ENCODE peak calls at places on chromosome 18, in seven cellular contexts. I is upper lobe of right lung, G is adrenal gland, T is HCT116, L is psoas muscle, K is mesendoderm, Y is suprapubic skin. P is an unnamed sample. For H3K4me1 and H3K27me3, the result is how much of the 10 kb centered on the place peaks cover.

GRCh38 chr18:73520229-73520628 is 627.4 kb downstream of the FBXO15 start:
- DNase-seq in T (no peak), L (no peak), K (peak), Y (no peak), G (no peak), I (no peak), P (no peak)

GRCh38 chr18:13983506-13983905 is 68.2 kb upstream of the MC2R start:
- DNase-seq in Y (no peak), G (no peak), T (no peak), L (no peak), K (no peak), I (no peak), P (no peak)

GRCh38 chr18:68439672-68440071 is 275.2 kb downstream of the TMX3 start:
- DNase-seq in L (no peak), T (no peak), Y (no peak), K (no peak), I (no peak), G (no peak), P (no peak)

GRCh38 chr18:48879008-48879431 is 71.7 kb downstream of the SMAD7 start:
- DNase-seq in Y (no peak), K (peak), T (no peak), L (no peak), I (peak), G (no peak), P (peak)

GRCh38 chr18:3664563-3665178 is 214.7 kb downstream of the TGIF1 start:
- DNase-seq in T (no peak), I (no peak), L (no peak), G (no peak), K (peak), Y (no peak), P (peak)

GRCh38 chr18:8741524-8741923 is 36.2 kb downstream of the MTCL1 start:
- DNase-seq in I (no peak), K (no peak), Y (no peak), T (no peak), L (no peak), G (no peak), P (no peak)

GRCh38 chr18:24026457-24026856 is 11.9 kb downstream of the TTC39C start:
- DNase-seq in T (no peak), L (no peak), I (no peak), G (no peak), Y (no peak), K (no peak), P (no peak)

GRCh38 chr18:59372975-59373374 is 13.9 kb upstream of the LMAN1 start:
- DNase-seq in L (no peak), G (no peak), T (no peak), Y (no peak), I (no peak), K (no peak), P (no peak)

GRCh38 chr18:50307738-50308470 is 20.4 kb upstream of the CXXC1 start:
- DNase-seq in L (peak), I (peak), G (peak), K (peak), T (no peak), Y (peak), P (peak)

GRCh38 chr18:58501033-58501432 is 127.9 kb downstream of the ALPK2 start:
- DNase-seq in L (no peak), G (no peak), K (no peak), I (no peak), Y (no peak), T (no peak), P (no peak)

GRCh38 chr18:62449490-62450104 is 73.2 kb upstream of the ZCCHC2 start:
- DNase-seq in I (no peak), K (no peak), Y (no peak), T (no peak), L (no peak), G (no peak), P (no peak)

GRCh38 chr18:46630160-46630559 is 26.9 kb downstream of the LOXHD1 start:
- DNase-seq in T (no peak), K (peak), Y (no peak), L (no peak), I (no peak), G (no peak), P (no peak)

GRCh38 chr18:4405965-4406364 is 49.1 kb downstream of the DLGAP1 start:
- DNase-seq in T (no peak), L (no peak), G (no peak), K (peak), Y (no peak), I (no peak), P (no peak)

GRCh38 chr18:38368886-38369285 is 803.3 kb upstream of the CELF4 start:
- DNase-seq in K (no peak), Y (no peak), T (no peak), G (no peak), I (no peak), L (no peak), P (no peak)

GRCh38 chr18:23716516-23716915 is 27.3 kb downstream of the LAMA3 start:
- DNase-seq in G (no peak), K (peak), L (no peak), T (no peak), Y (no peak), I (no peak), P (no peak)

GRCh38 chr18:48923746-48924580 is 26.8 kb downstream of the SMAD7 start:
- DNase-seq in I (no peak), Y (no peak), T (no peak), K (peak), G (no peak), L (no peak), P (no peak)

GRCh38 chr18:70288171-70288850 is 534 bp upstream of the SOCS6 start:
- DNase-seq in I (peak), K (peak), L (peak), T (no peak), Y (peak), G (peak), P (peak)

GRCh38 chr18:61503688-61504087 is 170.5 kb downstream of the CDH20 start:
- DNase-seq in T (no peak), Y (no peak), I (no peak), L (no peak), K (no peak), G (no peak), P (no peak)

GRCh38 chr18:69718912-69719547 is 228.6 kb downstream of the CD226 start:
- DNase-seq in L (no peak), I (no peak), K (no peak), Y (no peak), T (no peak), G (no peak), P (no peak)

GRCh38 chr18:36843199-36843598 is 14.3 kb downstream of the KIAA1328 start:
- DNase-seq in G (no peak), L (no peak), K (no peak), T (no peak), I (no peak), Y (no peak), P (no peak)

GRCh38 chr18:34709104-34709503 is 994 bp upstream of the DTNA start:
- DNase-seq in G (peak), L (peak), T (no peak), Y (no peak), I (no peak), K (no peak), P (no peak)

GRCh38 chr18:77105021-77105420 is 27.6 kb downstream of the MBP start:
- DNase-seq in L (no peak), G (no peak), I (no peak), T (no peak), K (no peak), Y (no peak), P (no peak)

GRCh38 chr18:48950536-48951447 is at the start of gene SMAD7:
- DNase-seq in G (peak), T (no peak), K (no peak), Y (no peak), L (no peak), I (peak), P (peak)

GRCh38 chr18:48303883-48304282 is 105.3 kb downstream of the ZBTB7C start:
- DNase-seq in L (no peak), K (no peak), I (no peak), T (no peak), G (no peak), Y (peak), P (no peak)

GRCh38 chr18:50090370-50091312 is 104.3 kb downstream of the MYO5B start:
- DNase-seq in Y (no peak), I (no peak), T (no peak), L (no peak), G (no peak), K (no peak), P (no peak)

GRCh38 chr18:36284671-36285295 is 12.7 kb upstream of the FHOD3 start:
- DNase-seq in K (peak), T (peak), Y (no peak), I (no peak), G (peak), L (no peak), P (no peak)

GRCh38 chr18:60100805-60101204 is 201.0 kb downstream of the PMAIP1 start:
- DNase-seq in I (no peak), L (no peak), K (no peak), T (no peak), Y (no peak), G (no peak), P (no peak)

GRCh38 chr18:79829136-79829854 is 31.6 kb downstream of the KCNG2 start:
- DNase-seq in K (no peak), G (no peak), I (no peak), T (no peak), L (no peak), Y (no peak), P (no peak)

GRCh38 chr18:26317353-26317865 is 91.2 kb downstream of the TAF4B start:
- DNase-seq in L (no peak), G (no peak), Y (no peak), K (no peak), I (no peak), T (no peak), P (no peak)

GRCh38 chr18:987325-988186 is 82.9 kb downstream of the ADCYAP1 start:
- DNase-seq in G (no peak), L (no peak), K (no peak), I (no peak), Y (no peak), T (no peak), P (no peak)

GRCh38 chr18:24054130-24054529 is 39.6 kb downstream of the TTC39C start:
- DNase-seq in K (no peak), T (no peak), L (no peak), I (no peak), Y (no peak), G (no peak), P (no peak)

GRCh38 chr18:47978141-47978540 is 47.7 kb upstream of the SMAD2 start:
- DNase-seq in I (no peak), T (no peak), L (no peak), K (no peak), G (no peak), Y (no peak), P (no peak)

GRCh38 chr18:78538669-78539440 is 440.8 kb upstream of the SALL3 start:
- DNase-seq in G (no peak), Y (no peak), K (no peak), T (no peak), L (no peak), I (no peak), P (no peak)
- H3K4me1 ChIP-seq in G (under half), Y (under half), K (under half), T (under half), L (under half), I (under half), P (under half)

GRCh38 chr18:28175930-28176673 is 828 bp downstream of the CDH2 start:
- DNase-seq in Y (no peak), K (peak), G (peak), L (no peak), I (no peak), T (no peak), P (no peak)
- H3K27me3 ChIP-seq in Y (half or more), K (under half), G (under half), L (under half), I (half or more), T (under half), P (half or more)

GRCh38 chr18:12630136-12630535 is 27.8 kb downstream of the SPIRE1 start:
- DNase-seq in T (no peak), L (no peak), G (no peak), I (no peak), Y (no peak), K (no peak), P (no peak)
- H3K27ac ChIP-seq in T (no peak), L (no peak), G (no peak), I (no peak), Y (no peak), K (no peak), P (no peak)

GRCh38 chr18:21747764-21748693 is 7.4 kb downstream of the MIB1 start:
- DNase-seq in G (no peak), L (no peak), K (no peak), T (no peak), I (no peak), Y (no peak), P (no peak)

GRCh38 chr18:21742323-21742687 is 1.7 kb downstream of the MIB1 start:
- DNase-seq in T (no peak), I (no peak), Y (no peak), G (no peak), L (no peak), K (peak), P (no peak)

GRCh38 chr18:21743166-21743831 is 2.7 kb downstream of the MIB1 start:
- DNase-seq in G (no peak), L (no peak), Y (no peak), T (no peak), I (no peak), K (no peak), P (no peak)

GRCh38 chr18:21747268-21747667 is 6.7 kb downstream of the MIB1 start:
- DNase-seq in I (no peak), K (no peak), G (no peak), Y (no peak), L (no peak), T (no peak), P (no peak)

GRCh38 chr18:21745234-21745633 is 4.6 kb downstream of the MIB1 start:
- DNase-seq in L (no peak), T (no peak), K (peak), G (no peak), I (no peak), Y (no peak), P (no peak)
- H3K4me1 ChIP-seq in L (under half), T (under half), K (under half), G (under half), I (under half), Y (under half), P (under half)

GRCh38 chr18:55262021-55262560 is 302.8 kb upstream of the CCDC68 start:
- DNase-seq in Y (no peak), G (no peak), K (peak), L (no peak), T (no peak), I (no peak), P (no peak)

GRCh38 chr18:55264108-55264507 is 304.8 kb upstream of the CCDC68 start:
- DNase-seq in T (no peak), Y (no peak), L (no peak), G (peak), I (no peak), K (peak), P (no peak)

GRCh38 chr18:55265130-55265675 is 305.9 kb upstream of the CCDC68 start:
- DNase-seq in K (peak), I (no peak), G (no peak), T (no peak), L (no peak), Y (no peak), P (no peak)

GRCh38 chr18:55256568-55257289 is 297.5 kb upstream of the CCDC68 start:
- DNase-seq in Y (no peak), L (no peak), G (no peak), K (no peak), I (no peak), T (no peak), P (no peak)

GRCh38 chr18:55261253-55261652 is 302.0 kb upstream of the CCDC68 start:
- DNase-seq in L (no peak), K (no peak), Y (no peak), I (no peak), T (no peak), G (no peak), P (no peak)
- H3K27me3 ChIP-seq in L (under half), K (under half), Y (under half), I (under half), T (under half), G (under half), P (under half)

DNA sequence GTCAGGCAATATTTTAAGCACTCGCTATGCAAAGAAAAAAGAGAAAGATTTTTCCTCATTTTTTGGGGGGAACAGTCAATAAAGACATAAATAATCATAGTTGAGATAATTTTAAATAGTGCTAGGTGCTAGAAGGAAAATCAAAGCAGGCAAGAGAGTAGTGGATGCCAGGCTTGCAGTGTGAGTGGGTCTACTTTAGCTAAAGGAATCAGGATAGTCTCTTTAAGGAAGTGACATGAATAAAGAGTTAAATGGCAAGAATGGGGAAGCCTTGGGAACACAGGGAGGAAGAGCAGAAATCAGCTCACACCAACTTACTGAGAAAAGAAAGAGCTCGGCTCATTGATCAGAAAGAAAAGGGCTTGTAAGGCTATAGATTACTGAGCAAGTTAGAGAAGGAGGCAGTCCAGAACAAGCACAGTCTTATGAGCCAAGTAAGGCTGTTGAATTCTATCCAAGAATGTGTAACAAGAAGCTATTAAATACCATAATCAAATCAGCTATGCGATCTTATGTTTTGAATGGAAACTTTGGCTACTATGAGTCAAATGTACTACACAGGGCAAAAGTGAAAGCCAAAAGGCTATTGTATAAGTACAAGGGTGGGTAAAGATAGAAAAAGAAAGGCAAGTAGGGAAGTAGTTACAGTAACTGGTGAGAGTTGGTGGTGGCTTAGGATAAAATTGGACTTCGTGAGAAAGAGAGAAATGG is 833.8 kb upstream of the PIK3C3 start:
- DNase-seq in I (no peak), T (no peak), L (no peak), K (no peak), Y (no peak), G (no peak), P (no peak)
- H3K27ac ChIP-seq in I (no peak), T (no peak), L (no peak), K (no peak), Y (no peak), G (no peak), P (no peak)